ENCODE peak calls at places on chromosomes 3 and 15, in ten cellular contexts. N is heart left ventricle, A is breast epithelium, P is IMR-90, U is ovary, M is mesendoderm, Q is adrenal gland, K is cardiac muscle cell, T is uterus, D is neuronal stem cell. J is an unnamed sample.

GRCh38 chr3:31979006-31979697 is 1.9 kb downstream of the OSBPL10 start:
- DNase-seq in N (no peak), A (no peak), P (no peak), U (no peak), M (no peak), Q (no peak), K (no peak), T (no peak), D (no peak), J (no peak)

GRCh38 chr15:85475317-85475701 is 94.9 kb downstream of the AKAP13 start:
- DNase-seq in N (no peak), A (no peak), P (no peak), U (no peak), M (no peak), Q (no peak), K (no peak), T (no peak), D (no peak), J (no peak)

GRCh38 chr3:141019244-141019643 is 31.9 kb upstream of the SPSB4 start:
- DNase-seq in N (peak; percentile 59), A (no peak), P (no peak), U (no peak), M (no peak), Q (no peak), K (no peak), T (no peak), D (no peak), J (no peak)

GRCh38 chr15:39243396-39243795 is 337.5 kb upstream of the THBS1 start:
- DNase-seq in N (no peak), A (no peak), P (peak; percentile 6), U (no peak), M (peak; percentile 28), Q (no peak), K (no peak), T (no peak), D (no peak), J (no peak)

GRCh38 chr3:16388850-16389411 is 123.9 kb downstream of the OXNAD1 start:
- DNase-seq in N (no peak), A (no peak), P (peak; percentile 78), U (no peak), M (no peak), Q (no peak), K (no peak), T (no peak), D (no peak), J (peak; percentile 52)

GRCh38 chr3:161100994-161101393 is 4.2 kb downstream of the B3GALNT1 start:
- DNase-seq in N (no peak), A (no peak), P (no peak), U (no peak), M (no peak), Q (no peak), K (no peak), T (no peak), D (no peak), J (no peak)

GRCh38 chr3:126373682-126374601 is 16.7 kb upstream of the KLF15 start:
- DNase-seq in N (peak; percentile 22), A (no peak), P (peak; percentile 43), U (peak; percentile 62), M (no peak), Q (peak; percentile 88), K (peak; percentile 28), T (no peak), D (no peak), J (no peak)

GRCh38 chr3:197329382-197329781 is 31.0 kb upstream of the DLG1 start:
- DNase-seq in N (no peak), A (no peak), P (no peak), U (no peak), M (no peak), Q (no peak), K (no peak), T (no peak), D (no peak), J (no peak)

GRCh38 chr15:73914145-73914544 is 12.1 kb upstream of the LOXL1 start:
- DNase-seq in N (no peak), A (no peak), P (no peak), U (no peak), M (no peak), Q (no peak), K (no peak), T (no peak), D (no peak), J (no peak)

GRCh38 chr3:189340680-189341460 is 169.1 kb downstream of the TPRG1 start:
- DNase-seq in N (no peak), A (no peak), P (no peak), U (no peak), M (peak; percentile 67), Q (peak; percentile 67), K (no peak), T (no peak), D (no peak), J (no peak)

GRCh38 chr3:108006901-108007331 is 83.9 kb downstream of the CD47 start:
- DNase-seq in N (no peak), A (no peak), P (no peak), U (no peak), M (no peak), Q (no peak), K (no peak), T (no peak), D (no peak), J (no peak)

GRCh38 chr15:62228604-62229003 is 63.5 kb upstream of the C2CD4B start:
- DNase-seq in N (no peak), A (no peak), P (no peak), U (no peak), M (no peak), Q (no peak), K (no peak), T (no peak), D (no peak), J (no peak)

GRCh38 chr3:99013794-99014315 is 112.4 kb upstream of the DCBLD2 start:
- DNase-seq in N (no peak), A (no peak), P (no peak), U (no peak), M (no peak), Q (no peak), K (no peak), T (no peak), D (no peak), J (no peak)

GRCh38 chr3:24682141-24682547 is 187.5 kb upstream of the THRB start:
- DNase-seq in N (no peak), A (no peak), P (no peak), U (no peak), M (no peak), Q (no peak), K (no peak), T (no peak), D (no peak), J (no peak)

GRCh38 chr15:57237282-57237642 is 139.0 kb upstream of the CGNL1 start:
- DNase-seq in N (no peak), A (no peak), P (no peak), U (no peak), M (peak; percentile 50), Q (no peak), K (no peak), T (no peak), D (peak; percentile 91), J (no peak)

GRCh38 chr15:36809380-36809779 is 230.0 kb downstream of the CDIN1 start:
- DNase-seq in N (no peak), A (no peak), P (no peak), U (no peak), M (no peak), Q (no peak), K (no peak), T (no peak), D (no peak), J (no peak)
- H3K4me3 ChIP-seq in N (no peak overlapping the region), A (no peak overlapping the region), P (no peak overlapping the region), U (no peak overlapping the region), M (no peak overlapping the region), Q (no peak overlapping the region), K (no peak overlapping the region), T (no peak overlapping the region), D (no peak overlapping the region), J (no peak overlapping the region)

GRCh38 chr3:61227799-61228198 is 23.5 kb downstream of the FHIT start:
- DNase-seq in N (no peak), A (no peak), P (no peak), U (no peak), M (no peak), Q (no peak), K (no peak), T (no peak), D (no peak), J (no peak)
- H3K27me3 ChIP-seq in N (no peaks in the 10 kb centered on the region), A (no peaks in the 10 kb centered on the region), P (no peaks in the 10 kb centered on the region), U (no peaks in the 10 kb centered on the region), M (no peaks in the 10 kb centered on the region), Q (no peaks in the 10 kb centered on the region), K (no peaks in the 10 kb centered on the region), T (no peaks in the 10 kb centered on the region), D (no peaks in the 10 kb centered on the region), J (no peaks in the 10 kb centered on the region)

GRCh38 chr15:41969851-41970431 is 2.4 kb downstream of the EHD4 start:
- DNase-seq in N (no peak), A (peak; percentile 18), P (no peak), U (no peak), M (peak; percentile 80), Q (no peak), K (no peak), T (no peak), D (no peak), J (no peak)

GRCh38 chr15:41972341-41973237 is at the start of gene EHD4:
- DNase-seq in N (peak; percentile 99), A (peak; percentile 99), P (peak; percentile 99), U (peak; percentile 96), M (peak; percentile 100), Q (peak; percentile 99), K (peak; percentile 100), T (peak; percentile 94), D (peak; percentile 94), J (peak; percentile 96)

GRCh38 chr15:41971893-41972340 is 440 bp downstream of the EHD4 start:
- DNase-seq in N (no peak), A (peak; percentile 50), P (no peak), U (peak; percentile 61), M (no peak), Q (no peak), K (peak; percentile 61), T (peak; percentile 33), D (peak; percentile 39), J (no peak)

GRCh38 chr15:41970456-41970855 is 1.9 kb downstream of the EHD4 start:
- DNase-seq in N (no peak), A (no peak), P (no peak), U (no peak), M (no peak), Q (no peak), K (no peak), T (no peak), D (no peak), J (no peak)

GRCh38 chr15:41971089-41971892 is 1.1 kb downstream of the EHD4 start:
- DNase-seq in N (peak; percentile 77), A (peak; percentile 66), P (peak; percentile 71), U (peak; percentile 59), M (peak; percentile 82), Q (peak; percentile 59), K (peak; percentile 89), T (peak; percentile 47), D (peak; percentile 52), J (no peak)
- H3K4me3 ChIP-seq in N (peak overlapping the region; percentile 68), A (peak overlapping the region; percentile 74), P (peak overlapping the region; percentile 96), U (peak overlapping the region; percentile 97), M (peak overlapping the region; percentile 91), Q (peak overlapping the region; percentile 49), K (peak overlapping the region; percentile 74), T (peak overlapping the region; percentile 40), D (peak overlapping the region; percentile 95), J (peak overlapping the region; percentile 97)

DNA sequence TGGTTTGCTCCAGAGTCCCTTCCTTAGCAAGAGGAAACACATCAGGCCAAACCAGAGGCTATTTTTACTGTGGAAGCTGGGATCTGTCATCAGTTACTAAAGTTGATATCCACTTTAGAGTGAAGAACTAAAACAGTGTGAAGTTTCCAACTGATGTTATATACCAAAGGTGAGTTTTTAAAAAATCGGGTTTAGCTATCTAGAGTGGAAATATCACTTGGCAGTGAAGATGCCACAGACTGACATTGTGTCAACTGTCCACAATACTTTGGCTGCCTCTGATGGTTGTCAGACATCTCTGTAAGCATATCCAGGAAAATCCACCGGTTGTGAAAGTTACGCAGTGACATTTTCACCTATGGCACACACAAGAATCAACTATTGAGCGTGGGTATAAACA is 9.2 kb downstream of the ZIC1 start:
- DNase-seq in N (no peak), A (no peak), P (no peak), U (no peak), M (no peak), Q (no peak), K (no peak), T (no peak), D (no peak), J (no peak)
- H3K27me3 ChIP-seq in N (peaks cover 98% of the 10 kb centered on the region), A (peaks cover 2% of the 10 kb centered on the region), P (peaks cover 78% of the 10 kb centered on the region), U (no peaks in the 10 kb centered on the region), M (peaks cover 67% of the 10 kb centered on the region), Q (peaks cover 85% of the 10 kb centered on the region), K (peaks cover 100% of the 10 kb centered on the region), T (peaks cover 97% of the 10 kb centered on the region), D (peaks cover 12% of the 10 kb centered on the region), J (peaks cover 92% of the 10 kb centered on the region)